ENCODE peak calls at places on chromosomes 5 and 9, in nine cellular contexts. R, S, N, V, Z, Y, W, X and T are unnamed samples.

GRCh38 chr5:96218653-96219052 is 214.4 kb downstream of the PCSK1 start:
- DNase-seq in R (no peak), S (no peak), N (no peak), V (no peak), Z (no peak), Y (no peak), W (no peak), X (no peak), T (no peak)

GRCh38 chr9:5825896-5826622 is 6.9 kb downstream of the ERMP1 start:
- DNase-seq in R (no peak), S (no peak), N (no peak), V (no peak), Z (no peak), Y (no peak), W (no peak), X (no peak), T (no peak)

GRCh38 chr5:91136271-91136670 is 246.8 kb downstream of the ARRDC3 start:
- DNase-seq in R (peak), S (peak), N (no peak), V (no peak), Z (no peak), Y (no peak), W (no peak), X (no peak), T (peak)

GRCh38 chr9:68949271-68950000 is 64.5 kb downstream of the PRKACG start:
- DNase-seq in R (no peak), S (no peak), N (no peak), V (no peak), Z (no peak), Y (peak), W (no peak), X (no peak), T (no peak)

GRCh38 chr9:125755340-125755739 is 8.2 kb downstream of the PBX3 start:
- DNase-seq in R (no peak), S (no peak), N (no peak), V (no peak), Z (no peak), Y (no peak), W (no peak), X (no peak), T (no peak)

GRCh38 chr5:172561151-172561550 is 79.9 kb upstream of the NEURL1B start:
- DNase-seq in R (no peak), S (peak), N (no peak), V (no peak), Z (no peak), Y (no peak), W (no peak), X (no peak), T (peak)

GRCh38 chr5:75663621-75664285 is 52.5 kb downstream of the ANKDD1B start:
- DNase-seq in R (no peak), S (no peak), N (no peak), V (no peak), Z (no peak), Y (no peak), W (no peak), X (no peak), T (no peak)

GRCh38 chr9:38074441-38074943 is 5.5 kb upstream of the SHB start:
- DNase-seq in R (no peak), S (peak), N (no peak), V (no peak), Z (no peak), Y (no peak), W (no peak), X (no peak), T (no peak)

GRCh38 chr5:55575815-55576583 is 41.2 kb upstream of the PLPP1 start:
- DNase-seq in R (no peak), S (peak), N (no peak), V (no peak), Z (no peak), Y (no peak), W (no peak), X (no peak), T (no peak)

GRCh38 chr9:33619666-33620404 is 95.8 kb downstream of the ANKRD18B start:
- DNase-seq in R (peak), S (peak), N (no peak), V (no peak), Z (no peak), Y (no peak), W (no peak), X (no peak), T (no peak)

GRCh38 chr9:128818839-128819715 is 777 bp downstream of the ENDOG start:
- DNase-seq in R (no peak), S (no peak), N (peak), V (peak), Z (no peak), Y (no peak), W (no peak), X (peak), T (no peak)

GRCh38 chr5:147188200-147189108 is 46.4 kb upstream of the STK32A start:
- DNase-seq in R (peak), S (peak), N (peak), V (no peak), Z (no peak), Y (peak), W (no peak), X (no peak), T (peak)

GRCh38 chr5:138068742-138069375 is 15.0 kb upstream of the WNT8A start:
- DNase-seq in R (peak), S (peak), N (peak), V (peak), Z (peak), Y (peak), W (no peak), X (peak), T (peak)

GRCh38 chr5:31674371-31674770 is 35.4 kb downstream of the PDZD2 start:
- DNase-seq in R (no peak), S (no peak), N (no peak), V (no peak), Z (no peak), Y (no peak), W (no peak), X (no peak), T (no peak)

GRCh38 chr5:117077142-117077541 is 502.5 kb upstream of the SEMA6A start:
- DNase-seq in R (peak), S (no peak), N (no peak), V (no peak), Z (no peak), Y (no peak), W (no peak), X (no peak), T (no peak)

GRCh38 chr9:127224178-127224882 is 40.2 kb upstream of the GARNL3 start:
- DNase-seq in R (peak), S (peak), N (peak), V (peak), Z (peak), Y (peak), W (peak), X (peak), T (peak)

GRCh38 chr9:16138961-16139441 is 586.2 kb downstream of the CCDC171 start:
- DNase-seq in R (no peak), S (peak), N (no peak), V (peak), Z (no peak), Y (peak), W (no peak), X (peak), T (no peak)

GRCh38 chr5:178590141-178590923 is at the start of gene COL23A1:
- DNase-seq in R (no peak), S (peak), N (peak), V (peak), Z (peak), Y (no peak), W (no peak), X (peak), T (no peak)

GRCh38 chr9:71734953-71735352 is 33.4 kb downstream of the CEMIP2 start:
- DNase-seq in R (no peak), S (no peak), N (no peak), V (no peak), Z (no peak), Y (no peak), W (no peak), X (no peak), T (no peak)

GRCh38 chr9:12774861-12775367 is at the start of gene LURAP1L:
- DNase-seq in R (peak), S (peak), N (no peak), V (peak), Z (peak), Y (peak), W (no peak), X (peak), T (no peak)

DNA sequence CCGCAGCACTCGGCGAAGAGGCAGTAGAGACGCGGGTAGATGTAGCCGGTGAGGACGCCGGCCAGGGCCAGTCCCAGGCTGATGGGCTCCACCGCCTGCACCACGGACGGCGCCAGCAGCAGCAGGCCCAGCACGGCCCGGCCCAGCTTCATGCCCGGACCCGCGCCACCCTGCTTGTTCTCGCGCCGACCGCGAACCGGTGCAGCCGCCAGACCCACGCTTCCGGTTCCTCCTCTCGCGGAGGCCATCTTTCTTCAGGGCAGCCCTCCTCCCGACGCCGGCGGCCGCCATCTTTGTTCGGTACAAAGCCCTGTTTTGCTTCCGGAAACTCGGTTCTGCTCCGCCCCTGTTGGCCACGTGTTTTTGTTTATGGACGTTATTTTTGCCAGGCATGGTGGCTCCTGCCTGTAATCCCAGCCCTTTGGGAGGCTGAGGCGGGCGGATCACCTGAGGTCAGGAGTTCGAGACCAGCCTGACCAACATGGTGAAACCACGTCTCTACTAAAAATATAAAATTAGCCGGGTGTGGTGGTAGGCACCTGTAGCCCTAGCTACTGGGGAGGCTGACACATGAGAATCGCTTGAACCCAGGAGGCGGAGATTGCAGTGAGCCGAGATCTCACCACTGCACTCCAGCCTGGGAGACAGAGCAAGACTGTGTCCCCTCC is at the start of gene TOR1A:
- DNase-seq in R (peak), S (peak), N (peak), V (peak), Z (peak), Y (peak), W (peak), X (peak), T (peak)
- TF ChIP-seq POLR2A in R (peak), S (peak), N (peak), V (no peak), Z (no peak), Y (peak), W (peak), X (no peak), T (peak)

GRCh38 chr9:90642570-90643539 is at the start of gene DIRAS2:
- DNase-seq in R (peak), S (peak), N (no peak), V (no peak), Z (no peak), Y (no peak), W (no peak), X (no peak), T (no peak)
- TF ChIP-seq POLR2A in R (no peak), S (no peak), N (no peak), V (no peak), Z (no peak), Y (no peak), W (no peak), X (no peak), T (no peak)

GRCh38 chr9:136509549-136509948 is 26.7 kb upstream of the SEC16A start:
- DNase-seq in R (no peak), S (no peak), N (no peak), V (no peak), Z (no peak), Y (no peak), W (no peak), X (no peak), T (no peak)
- TF ChIP-seq POLR2A in R (no peak), S (no peak), N (no peak), V (no peak), Z (no peak), Y (no peak), W (no peak), X (no peak), T (no peak)

GRCh38 chr9:89605181-89606048 is 603 bp downstream of the GADD45G start:
- DNase-seq in R (no peak), S (peak), N (no peak), V (peak), Z (peak), Y (peak), W (no peak), X (peak), T (no peak)
- TF ChIP-seq POLR2A in R (no peak), S (no peak), N (no peak), V (no peak), Z (no peak), Y (no peak), W (peak), X (peak), T (no peak)

GRCh38 chr5:149623473-149623872 is 42.2 kb downstream of the ARHGEF37 start:
- DNase-seq in R (no peak), S (no peak), N (no peak), V (no peak), Z (no peak), Y (no peak), W (no peak), X (no peak), T (no peak)
- TF ChIP-seq POLR2A in R (no peak), S (no peak), N (no peak), V (no peak), Z (no peak), Y (no peak), W (no peak), X (no peak), T (no peak)

GRCh38 chr5:151005975-151006576 is 14.3 kb upstream of the GPX3 start:
- DNase-seq in R (no peak), S (peak), N (no peak), V (peak), Z (peak), Y (peak), W (no peak), X (peak), T (no peak)

GRCh38 chr5:151008124-151008491 is 12.3 kb upstream of the GPX3 start:
- DNase-seq in R (no peak), S (no peak), N (no peak), V (no peak), Z (no peak), Y (no peak), W (no peak), X (no peak), T (no peak)

GRCh38 chr5:151008906-151009305 is 11.5 kb upstream of the GPX3 start:
- DNase-seq in R (no peak), S (no peak), N (no peak), V (no peak), Z (no peak), Y (no peak), W (no peak), X (no peak), T (no peak)

GRCh38 chr5:151006704-151007334 is 13.6 kb upstream of the GPX3 start:
- DNase-seq in R (no peak), S (no peak), N (no peak), V (peak), Z (peak), Y (peak), W (no peak), X (peak), T (no peak)

DNA sequence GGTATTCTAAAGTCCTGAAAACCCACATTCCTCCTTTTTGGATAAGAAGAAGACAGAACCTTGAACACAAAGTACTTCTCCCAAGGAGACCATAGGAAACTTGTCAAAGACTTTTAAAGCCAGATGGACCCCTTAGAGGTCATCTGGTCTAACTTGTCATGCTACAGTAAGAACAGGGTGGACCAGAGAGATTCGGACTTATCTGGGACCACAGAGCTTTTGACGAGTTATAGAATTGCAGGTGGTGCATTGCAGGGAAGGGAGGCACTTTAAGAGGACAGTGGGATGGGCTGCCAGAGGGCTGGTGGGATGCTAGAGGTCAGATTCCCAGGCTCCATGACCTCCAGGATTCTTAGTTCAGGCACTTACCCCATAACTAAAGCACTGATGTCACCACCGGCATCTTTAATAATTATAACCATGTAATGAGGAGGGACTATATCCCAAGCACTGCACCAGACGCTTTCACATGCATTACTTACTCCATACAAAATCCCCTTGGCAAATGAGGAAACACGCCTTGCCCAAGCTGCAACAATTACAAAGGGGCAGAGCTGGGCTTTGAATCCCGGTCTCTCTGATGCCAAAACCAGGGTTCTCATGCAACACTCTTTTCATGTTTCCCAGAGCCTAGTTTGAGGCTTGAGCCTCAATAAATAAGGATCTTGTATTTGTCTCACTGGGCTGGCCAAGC is 12.8 kb upstream of the GPX3 start:
- DNase-seq in R (no peak), S (no peak), N (no peak), V (no peak), Z (no peak), Y (no peak), W (no peak), X (no peak), T (no peak)
- TF ChIP-seq POLR2A in R (no peak), S (no peak), N (no peak), V (no peak), Z (no peak), Y (no peak), W (no peak), X (no peak), T (no peak)